ENCODE peak calls at places on chromosomes 6 and 20, in ten cellular contexts. L is endodermal cell; S is stomach; N is mammary epithelial cell; W is aorta; Y is ascending aorta; I is CD8-positive, alpha-beta T cell; E is osteoblast; J is colonic mucosa; B is Karpas-422. Q is an unnamed sample.

GRCh38 chr6:77650098-77650663 is 2.7 kb upstream of the MEI4 start:
- DNase-seq in S (no peak), Y (no peak), N (no peak), W (peak; percentile 73), E (no peak), L (peak; percentile 96), J (no peak), B (no peak), I (no peak), Q (no peak)

GRCh38 chr6:34288581-34288980 is 39.8 kb upstream of the SMIM29 start:
- DNase-seq in W (no peak), J (no peak), E (no peak), B (no peak), I (no peak), N (no peak), S (no peak), L (no peak), Y (no peak), Q (no peak)

GRCh38 chr20:51767018-51767866 is 948 bp downstream of the ATP9A start:
- DNase-seq in L (peak; percentile 96), E (peak; percentile 90), S (peak; percentile 92), Y (peak; percentile 77), I (peak; percentile 9), N (peak; percentile 80), J (peak; percentile 94), B (no peak), W (peak; percentile 89), Q (no peak)

GRCh38 chr6:17450825-17451224 is 57.4 kb downstream of the CAP2 start:
- DNase-seq in L (peak; percentile 8), W (no peak), I (no peak), Y (no peak), S (no peak), B (no peak), E (no peak), J (no peak), N (no peak), Q (peak; percentile 31)

GRCh38 chr20:63977392-63978276 is 1.8 kb downstream of the SAMD10 start:
- DNase-seq in L (peak; percentile 55), E (peak; percentile 99), N (no peak), W (no peak), Y (no peak), J (no peak), S (no peak), I (peak; percentile 52), B (no peak), Q (peak; percentile 66)

GRCh38 chr20:50609438-50609989 is 81.8 kb downstream of the RIPOR3 start:
- DNase-seq in N (no peak), Y (no peak), E (peak; percentile 58), J (no peak), W (no peak), L (no peak), I (no peak), B (no peak), S (no peak), Q (no peak)

GRCh38 chr6:41406821-41407787 is 71.7 kb downstream of the NCR2 start:
- DNase-seq in S (no peak), J (no peak), E (peak; percentile 85), B (no peak), Y (no peak), L (peak; percentile 76), I (no peak), N (no peak), W (no peak), Q (no peak)

GRCh38 chr6:16321341-16321710 is 82.9 kb downstream of the GMPR start:
- DNase-seq in N (no peak), Y (no peak), E (no peak), I (no peak), S (no peak), W (no peak), B (no peak), L (peak; percentile 45), J (no peak), Q (no peak)

GRCh38 chr6:32637219-32637880 is at the start of gene HLA-DQA1:
- DNase-seq in I (no peak), E (no peak), L (no peak), J (no peak), Y (no peak), W (no peak), S (no peak), B (peak; percentile 96), N (peak; percentile 23), Q (no peak)

GRCh38 chr6:30327232-30327746 is 562 bp downstream of the TRIM39 start:
- DNase-seq in I (peak; percentile 68), B (no peak), L (no peak), W (no peak), J (no peak), Y (no peak), E (peak; percentile 74), S (no peak), N (peak; percentile 93), Q (no peak)

GRCh38 chr6:14047151-14047740 is 70.3 kb upstream of the CD83 start:
- DNase-seq in I (no peak), J (no peak), W (no peak), B (peak; percentile 4), Y (no peak), S (no peak), E (no peak), N (no peak), L (no peak), Q (no peak)

GRCh38 chr6:14053776-14054175 is 63.8 kb upstream of the CD83 start:
- DNase-seq in N (peak; percentile 65), J (no peak), W (no peak), S (no peak), Y (no peak), L (no peak), E (no peak), B (no peak), I (no peak), Q (no peak)

GRCh38 chr6:14046476-14047068 is 71.0 kb upstream of the CD83 start:
- DNase-seq in J (peak; percentile 38), S (peak; percentile 54), B (peak; percentile 75), W (no peak), E (no peak), Y (no peak), L (peak; percentile 76), N (peak; percentile 39), I (peak; percentile 9), Q (peak; percentile 51)

DNA sequence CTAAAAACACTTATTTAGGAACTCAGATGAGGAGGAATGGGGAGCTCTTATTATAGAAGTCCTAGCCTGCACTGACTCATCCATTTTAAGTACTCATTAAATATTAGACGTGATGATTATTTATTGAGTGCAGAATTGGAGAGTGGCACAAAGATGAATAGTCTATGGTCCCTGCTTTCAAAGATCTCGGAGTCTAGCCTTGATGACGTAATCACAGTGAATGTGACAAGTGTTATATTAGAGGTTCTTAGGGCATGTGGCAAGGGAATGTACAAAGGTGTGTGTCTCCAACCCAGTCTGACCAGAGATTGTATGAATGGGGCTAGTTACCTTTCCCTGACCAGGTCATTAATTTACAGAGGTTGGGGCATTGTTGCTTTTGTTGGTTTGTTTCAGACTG is 68.7 kb upstream of the CD83 start:
- DNase-seq in I (no peak), B (no peak), Y (no peak), S (no peak), L (no peak), E (no peak), J (no peak), W (no peak), N (no peak), Q (no peak)
- H3K27me3 ChIP-seq in I (no peaks in the 10 kb centered on the region), B (no peaks in the 10 kb centered on the region), Y (no peaks in the 10 kb centered on the region), S (peaks cover 41% of the 10 kb centered on the region), L (peaks cover 17% of the 10 kb centered on the region), E (peaks cover 11% of the 10 kb centered on the region), J (no peaks in the 10 kb centered on the region), W (no peaks in the 10 kb centered on the region), N (no peaks in the 10 kb centered on the region), Q (no peaks in the 10 kb centered on the region)

GRCh38 chr6:28589234-28589951 is 63.7 kb downstream of the GPX5 start:
- DNase-seq in Y (no peak), L (peak; percentile 95), N (peak; percentile 97), I (no peak), B (peak; percentile 85), E (peak; percentile 81), S (no peak), W (no peak), J (peak; percentile 73), Q (peak; percentile 72)
- H3K4me3 ChIP-seq in Y (no peak overlapping the region), L (peak overlapping the region; percentile 88), N (no peak overlapping the region), I (no peak overlapping the region), B (no peak overlapping the region), E (peak overlapping the region; percentile 24), S (no peak overlapping the region), W (no peak overlapping the region), J (no peak overlapping the region), Q (peak overlapping the region; percentile 56)

GRCh38 chr20:61765081-61765870 is 300.4 kb downstream of the TAF4 start:
- DNase-seq in N (no peak), W (peak; percentile 41), B (no peak), E (peak; percentile 60), Y (no peak), L (no peak), I (no peak), J (no peak), S (no peak), Q (no peak)

GRCh38 chr20:61762886-61763739 is 302.6 kb downstream of the TAF4 start:
- DNase-seq in Y (no peak), N (no peak), S (no peak), L (peak; percentile 31), B (no peak), I (no peak), W (peak; percentile 59), J (no peak), E (peak; percentile 64), Q (no peak)

GRCh38 chr20:61763740-61764400 is 301.8 kb downstream of the TAF4 start:
- DNase-seq in I (no peak), B (no peak), E (peak; percentile 22), Y (no peak), N (no peak), S (no peak), L (peak; percentile 28), J (no peak), W (peak; percentile 67), Q (no peak)

GRCh38 chr20:61765871-61766654 is 299.6 kb downstream of the TAF4 start:
- DNase-seq in N (no peak), W (peak; percentile 69), J (no peak), L (peak; percentile 82), B (no peak), Y (no peak), E (peak; percentile 66), I (no peak), S (no peak), Q (no peak)

DNA sequence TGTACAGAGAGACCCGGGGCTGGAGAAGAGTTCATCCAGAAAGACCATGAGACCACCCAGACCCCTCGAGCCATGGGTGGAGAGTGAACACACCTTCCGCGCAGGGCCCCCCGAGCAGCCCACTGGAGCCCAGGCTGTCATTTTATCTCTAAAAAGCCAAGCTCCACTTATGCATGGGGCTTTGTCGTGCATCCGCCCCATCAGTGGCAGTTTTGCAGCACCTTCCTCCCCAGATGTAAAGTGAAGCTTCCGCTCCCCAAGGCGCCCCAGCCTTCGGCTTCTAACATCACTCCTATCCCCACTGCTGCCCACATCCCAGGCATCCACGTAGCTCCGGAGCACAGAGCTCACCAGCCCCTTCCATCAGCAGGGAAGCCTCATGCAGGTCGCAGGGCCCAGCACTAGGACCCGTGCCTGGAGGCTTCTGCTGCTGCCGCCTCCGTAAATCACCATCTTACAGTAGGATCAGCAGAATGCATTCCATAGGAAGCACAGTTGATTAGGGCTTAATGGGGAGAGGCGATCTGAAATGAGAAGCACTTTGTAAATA is 301.1 kb downstream of the TAF4 start:
- DNase-seq in Y (no peak), L (peak; percentile 28), S (no peak), I (no peak), J (no peak), W (peak; percentile 58), B (no peak), E (peak; percentile 60), N (no peak), Q (no peak)
- H3K27me3 ChIP-seq in Y (no peaks in the 10 kb centered on the region), L (no peaks in the 10 kb centered on the region), S (peaks cover 84% of the 10 kb centered on the region), I (no peaks in the 10 kb centered on the region), J (no peaks in the 10 kb centered on the region), W (no peaks in the 10 kb centered on the region), B (no peaks in the 10 kb centered on the region), E (no peaks in the 10 kb centered on the region), N (no peaks in the 10 kb centered on the region), Q (peaks cover 88% of the 10 kb centered on the region)

GRCh38 chr20:35542990-35543389 is 1.1 kb downstream of the ERGIC3 start:
- DNase-seq in S (no peak), E (peak; percentile 57), N (no peak), W (no peak), L (no peak), J (no peak), Y (no peak), B (no peak), I (no peak), Q (no peak)
- H3K4me3 ChIP-seq in S (peak overlapping the region; percentile 70), E (peak overlapping the region; percentile 95), N (no peak overlapping the region), W (no peak overlapping the region), L (peak overlapping the region; percentile 86), J (no peak overlapping the region), Y (peak overlapping the region; percentile 85), B (peak overlapping the region; percentile 91), I (no peak overlapping the region), Q (no peak overlapping the region)

Q was measured in SJCRH30.